ENCODE peak calls at places on chromosomes 6 and 20, in nine cellular contexts. One of them, this sample, is unnamed.

GRCh38 chr20:19866070-19866469 is 108.0 kb downstream of the RIN2 start:
- DNase-seq in substantia nigra: no peak
- DNase-seq in IMR-90: no peak
- DNase-seq in GM23248: no peak
- DNase-seq in PC-9: no peak
- DNase-seq in lower lobe of right lung: no peak
- DNase-seq in small intestine: no peak
- DNase-seq in endothelial cell of umbilical vein: no peak
- DNase-seq in caudate nucleus: no peak
- DNase-seq in this sample: no peak

GRCh38 chr20:60906555-60906954 is 345.5 kb upstream of the CDH4 start:
- DNase-seq in substantia nigra: no peak
- DNase-seq in IMR-90: no peak
- DNase-seq in GM23248: no peak
- DNase-seq in PC-9: no peak
- DNase-seq in lower lobe of right lung: no peak
- DNase-seq in small intestine: no peak
- DNase-seq in endothelial cell of umbilical vein: no peak
- DNase-seq in caudate nucleus: no peak
- DNase-seq in this sample: no peak

GRCh38 chr6:132251711-132252110 is 149.6 kb downstream of the MOXD1 start:
- DNase-seq in substantia nigra: no peak
- DNase-seq in IMR-90: no peak
- DNase-seq in GM23248: no peak
- DNase-seq in PC-9: no peak
- DNase-seq in lower lobe of right lung: no peak
- DNase-seq in small intestine: no peak
- DNase-seq in endothelial cell of umbilical vein: no peak
- DNase-seq in caudate nucleus: no peak
- DNase-seq in this sample: no peak

GRCh38 chr6:89313006-89313405 is 2.1 kb downstream of the GABRR2 start:
- DNase-seq in substantia nigra: no peak
- DNase-seq in IMR-90: peak; percentile 92
- DNase-seq in GM23248: peak; percentile 98
- DNase-seq in PC-9: no peak
- DNase-seq in lower lobe of right lung: no peak
- DNase-seq in small intestine: no peak
- DNase-seq in endothelial cell of umbilical vein: peak; percentile 32
- DNase-seq in caudate nucleus: no peak
- DNase-seq in this sample: no peak

GRCh38 chr6:167153523-167153959 is 4.2 kb downstream of the GPR31 start:
- DNase-seq in substantia nigra: no peak
- DNase-seq in IMR-90: peak; percentile 5
- DNase-seq in GM23248: peak; percentile 29
- DNase-seq in PC-9: no peak
- DNase-seq in lower lobe of right lung: no peak
- DNase-seq in small intestine: no peak
- DNase-seq in endothelial cell of umbilical vein: peak; percentile 35
- DNase-seq in caudate nucleus: no peak
- DNase-seq in this sample: no peak

GRCh38 chr6:14035448-14035847 is 82.1 kb upstream of the CD83 start:
- DNase-seq in substantia nigra: no peak
- DNase-seq in IMR-90: peak; percentile 96
- DNase-seq in GM23248: peak; percentile 90
- DNase-seq in PC-9: peak; percentile 45
- DNase-seq in lower lobe of right lung: no peak
- DNase-seq in small intestine: no peak
- DNase-seq in endothelial cell of umbilical vein: no peak
- DNase-seq in caudate nucleus: no peak
- DNase-seq in this sample: no peak

GRCh38 chr20:10510216-10510615 is 75.1 kb downstream of the SLX4IP start:
- DNase-seq in substantia nigra: no peak
- DNase-seq in IMR-90: no peak
- DNase-seq in GM23248: no peak
- DNase-seq in PC-9: no peak
- DNase-seq in lower lobe of right lung: no peak
- DNase-seq in small intestine: no peak
- DNase-seq in endothelial cell of umbilical vein: no peak
- DNase-seq in caudate nucleus: no peak
- DNase-seq in this sample: no peak

GRCh38 chr6:20095436-20095835 is 116.8 kb downstream of the MBOAT1 start:
- DNase-seq in substantia nigra: no peak
- DNase-seq in IMR-90: no peak
- DNase-seq in GM23248: no peak
- DNase-seq in PC-9: no peak
- DNase-seq in lower lobe of right lung: no peak
- DNase-seq in small intestine: no peak
- DNase-seq in endothelial cell of umbilical vein: no peak
- DNase-seq in caudate nucleus: no peak
- DNase-seq in this sample: no peak

GRCh38 chr6:53302678-53303360 is 45.9 kb downstream of the ELOVL5 start:
- DNase-seq in substantia nigra: no peak
- DNase-seq in IMR-90: peak; percentile 82
- DNase-seq in GM23248: peak; percentile 90
- DNase-seq in PC-9: peak; percentile 92
- DNase-seq in lower lobe of right lung: no peak
- DNase-seq in small intestine: no peak
- DNase-seq in endothelial cell of umbilical vein: peak; percentile 95
- DNase-seq in caudate nucleus: no peak
- DNase-seq in this sample: no peak

GRCh38 chr6:169887529-169888140 is 136.2 kb downstream of the ERMARD start:
- DNase-seq in substantia nigra: no peak
- DNase-seq in IMR-90: no peak
- DNase-seq in GM23248: no peak
- DNase-seq in PC-9: no peak
- DNase-seq in lower lobe of right lung: no peak
- DNase-seq in small intestine: no peak
- DNase-seq in endothelial cell of umbilical vein: no peak
- DNase-seq in caudate nucleus: no peak
- DNase-seq in this sample: no peak

GRCh38 chr6:166027761-166028160 is 139.9 kb downstream of the TBXT start:
- DNase-seq in substantia nigra: no peak
- DNase-seq in IMR-90: peak; percentile 61
- DNase-seq in GM23248: peak; percentile 51
- DNase-seq in PC-9: no peak
- DNase-seq in lower lobe of right lung: no peak
- DNase-seq in small intestine: no peak
- DNase-seq in endothelial cell of umbilical vein: no peak
- DNase-seq in caudate nucleus: no peak
- DNase-seq in this sample: no peak

GRCh38 chr20:2051920-2052319 is 49.7 kb upstream of the STK35 start:
- DNase-seq in substantia nigra: no peak
- DNase-seq in IMR-90: no peak
- DNase-seq in GM23248: no peak
- DNase-seq in PC-9: no peak
- DNase-seq in lower lobe of right lung: no peak
- DNase-seq in small intestine: no peak
- DNase-seq in endothelial cell of umbilical vein: no peak
- DNase-seq in caudate nucleus: no peak
- DNase-seq in this sample: no peak

GRCh38 chr20:57252559-57253162 is 13.8 kb downstream of the BMP7 start:
- DNase-seq in substantia nigra: no peak
- DNase-seq in IMR-90: no peak
- DNase-seq in GM23248: no peak
- DNase-seq in PC-9: no peak
- DNase-seq in lower lobe of right lung: no peak
- DNase-seq in small intestine: no peak
- DNase-seq in endothelial cell of umbilical vein: no peak
- DNase-seq in caudate nucleus: no peak
- DNase-seq in this sample: no peak

GRCh38 chr6:1849686-1850580 is 240.2 kb downstream of the FOXC1 start:
- DNase-seq in substantia nigra: no peak
- DNase-seq in IMR-90: no peak
- DNase-seq in GM23248: no peak
- DNase-seq in PC-9: no peak
- DNase-seq in lower lobe of right lung: no peak
- DNase-seq in small intestine: peak; percentile 70
- DNase-seq in endothelial cell of umbilical vein: peak; percentile 16
- DNase-seq in caudate nucleus: no peak
- DNase-seq in this sample: no peak

GRCh38 chr6:108983151-108983550 is 111.5 kb downstream of the SESN1 start:
- DNase-seq in substantia nigra: no peak
- DNase-seq in IMR-90: no peak
- DNase-seq in GM23248: no peak
- DNase-seq in PC-9: no peak
- DNase-seq in lower lobe of right lung: no peak
- DNase-seq in small intestine: no peak
- DNase-seq in endothelial cell of umbilical vein: no peak
- DNase-seq in caudate nucleus: no peak
- DNase-seq in this sample: no peak

DNA sequence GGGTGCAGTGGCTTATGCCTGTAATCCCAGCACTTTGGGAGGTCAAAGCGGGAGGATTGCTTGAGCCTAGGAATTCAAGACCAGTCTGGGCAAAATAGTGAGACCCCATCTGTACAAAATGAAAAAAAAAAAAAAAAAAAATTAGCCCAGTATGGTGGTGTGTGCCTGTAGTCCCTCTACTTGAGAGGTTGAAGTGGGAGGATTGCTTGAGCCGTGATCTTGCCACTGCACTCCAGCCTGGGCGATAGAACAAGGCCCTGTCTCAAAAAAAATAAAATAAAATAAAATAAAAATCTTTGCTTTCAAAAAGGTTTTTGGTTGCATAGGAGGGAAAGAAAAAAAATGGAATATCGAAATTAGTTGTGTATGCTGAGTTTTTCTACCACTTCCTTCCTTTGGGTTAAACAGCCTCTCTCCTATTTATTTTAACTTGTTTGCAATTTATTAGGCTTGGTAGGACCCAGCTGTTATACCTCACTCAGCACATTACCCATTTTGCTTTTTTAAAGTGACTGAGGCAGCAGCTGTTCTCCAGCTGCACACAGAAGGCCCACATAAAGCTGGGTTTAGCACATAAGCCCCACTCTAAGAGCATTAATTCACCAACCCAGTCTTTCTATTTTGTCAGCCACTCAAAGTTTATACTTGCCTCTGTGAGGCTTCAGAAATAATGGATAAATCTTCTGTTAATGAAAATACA is 152.3 kb downstream of the ZFAND3 start:
- DNase-seq in substantia nigra: no peak
- DNase-seq in IMR-90: peak; percentile 72
- DNase-seq in GM23248: no peak
- DNase-seq in PC-9: no peak
- DNase-seq in lower lobe of right lung: no peak
- DNase-seq in small intestine: no peak
- DNase-seq in endothelial cell of umbilical vein: no peak
- DNase-seq in caudate nucleus: no peak
- DNase-seq in this sample: no peak
- H3K27ac ChIP-seq in substantia nigra: no peak overlapping the region
- H3K27ac ChIP-seq in IMR-90: peak overlapping the region; percentile 50
- H3K27ac ChIP-seq in GM23248: no peak overlapping the region
- H3K27ac ChIP-seq in PC-9: no peak overlapping the region
- H3K27ac ChIP-seq in lower lobe of right lung: no peak overlapping the region
- H3K27ac ChIP-seq in small intestine: no peak overlapping the region
- H3K27ac ChIP-seq in endothelial cell of umbilical vein: no peak overlapping the region
- H3K27ac ChIP-seq in caudate nucleus: no peak overlapping the region
- H3K27ac ChIP-seq in this sample: no peak overlapping the region

DNA sequence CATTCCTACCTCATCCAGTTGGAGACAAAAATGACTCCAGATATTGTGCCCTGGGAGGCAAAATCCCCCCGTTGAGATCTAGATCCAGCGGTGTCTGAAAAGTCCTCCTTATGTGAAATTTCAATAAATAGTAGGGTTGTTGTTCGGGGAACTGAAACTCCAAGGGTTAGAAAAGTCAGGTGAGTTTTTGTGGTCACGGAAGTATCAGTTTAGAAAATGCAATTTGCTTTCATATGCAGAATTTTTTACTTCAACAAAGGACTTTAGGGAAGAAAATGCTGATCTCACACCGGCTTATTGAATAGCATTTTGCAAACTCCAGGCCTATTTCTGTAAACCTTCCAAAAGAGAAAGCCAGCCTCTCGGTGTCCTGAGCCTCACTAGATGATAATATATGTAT is 254.6 kb downstream of the TSHZ2 start:
- DNase-seq in substantia nigra: no peak
- DNase-seq in IMR-90: no peak
- DNase-seq in GM23248: no peak
- DNase-seq in PC-9: no peak
- DNase-seq in lower lobe of right lung: no peak
- DNase-seq in small intestine: no peak
- DNase-seq in endothelial cell of umbilical vein: no peak
- DNase-seq in caudate nucleus: no peak
- DNase-seq in this sample: no peak
- H3K27ac ChIP-seq in substantia nigra: no peak overlapping the region
- H3K27ac ChIP-seq in IMR-90: no peak overlapping the region
- H3K27ac ChIP-seq in GM23248: no peak overlapping the region
- H3K27ac ChIP-seq in PC-9: no peak overlapping the region
- H3K27ac ChIP-seq in lower lobe of right lung: no peak overlapping the region
- H3K27ac ChIP-seq in small intestine: no peak overlapping the region
- H3K27ac ChIP-seq in endothelial cell of umbilical vein: no peak overlapping the region
- H3K27ac ChIP-seq in caudate nucleus: no peak overlapping the region
- H3K27ac ChIP-seq in this sample: no peak overlapping the region

GRCh38 chr20:49132995-49133451 is 55.1 kb downstream of the STAU1 start:
- DNase-seq in substantia nigra: peak; percentile 4
- DNase-seq in IMR-90: peak; percentile 79
- DNase-seq in GM23248: peak; percentile 84
- DNase-seq in PC-9: peak; percentile 50
- DNase-seq in lower lobe of right lung: no peak
- DNase-seq in small intestine: peak; percentile 76
- DNase-seq in endothelial cell of umbilical vein: peak; percentile 76
- DNase-seq in caudate nucleus: no peak
- DNase-seq in this sample: peak; percentile 43
- H3K27ac ChIP-seq in substantia nigra: peak overlapping the region; percentile 45
- H3K27ac ChIP-seq in IMR-90: no peak overlapping the region
- H3K27ac ChIP-seq in GM23248: no peak overlapping the region
- H3K27ac ChIP-seq in PC-9: no peak overlapping the region
- H3K27ac ChIP-seq in lower lobe of right lung: peak overlapping the region; percentile 18
- H3K27ac ChIP-seq in small intestine: no peak overlapping the region
- H3K27ac ChIP-seq in endothelial cell of umbilical vein: no peak overlapping the region
- H3K27ac ChIP-seq in caudate nucleus: no peak overlapping the region
- H3K27ac ChIP-seq in this sample: no peak overlapping the region

DNA sequence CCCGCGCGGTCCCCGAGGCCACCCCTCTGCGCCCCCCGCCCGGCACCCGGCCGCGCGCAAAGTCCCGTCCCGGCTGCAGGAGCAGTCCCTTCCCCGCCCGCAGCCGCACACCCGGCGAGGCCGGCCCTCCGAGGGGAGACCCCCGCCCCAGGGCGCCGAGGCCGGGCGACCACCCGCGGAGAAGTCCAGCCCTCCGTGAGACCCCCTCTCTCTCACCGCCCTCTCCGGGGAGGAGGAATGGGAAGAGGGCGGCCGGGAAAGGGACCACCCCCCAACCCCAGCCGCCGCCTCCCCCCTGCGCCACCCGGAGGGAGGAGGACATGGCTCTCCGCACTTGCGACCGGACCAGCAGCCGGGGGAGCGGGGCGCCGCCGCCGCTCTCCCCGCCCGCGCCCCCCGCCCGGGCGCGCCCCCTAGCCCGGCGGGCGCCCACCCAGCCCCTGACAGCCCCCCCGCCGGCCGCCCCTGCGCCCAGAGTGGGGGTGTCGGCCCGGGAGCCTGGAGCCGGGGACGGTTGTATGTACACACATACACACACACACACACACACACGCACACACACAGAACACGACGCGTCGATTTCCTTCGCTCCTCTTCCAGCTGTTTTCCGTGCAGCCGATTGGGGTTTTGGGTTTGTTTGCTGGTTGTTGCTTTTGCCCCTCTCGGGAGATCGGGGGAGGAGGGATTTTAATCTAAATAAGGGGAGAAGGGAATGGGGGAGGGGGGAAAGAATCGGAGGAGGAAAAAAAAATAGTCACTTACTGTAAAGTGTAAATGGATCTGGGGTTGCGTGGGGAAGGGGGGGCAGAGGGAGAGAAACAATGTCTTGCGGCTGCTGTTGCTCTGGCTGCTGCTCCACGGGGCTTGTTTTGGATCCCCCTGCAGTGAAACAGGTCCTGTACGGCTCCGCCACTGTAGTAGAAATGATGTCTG is at the start of gene ATXN1:
- DNase-seq in substantia nigra: peak; percentile 44
- DNase-seq in IMR-90: peak; percentile 65
- DNase-seq in GM23248: peak; percentile 80
- DNase-seq in PC-9: no peak
- DNase-seq in lower lobe of right lung: peak; percentile 74
- DNase-seq in small intestine: peak; percentile 58
- DNase-seq in endothelial cell of umbilical vein: peak; percentile 69
- DNase-seq in caudate nucleus: peak; percentile 58
- DNase-seq in this sample: peak; percentile 68
- H3K27ac ChIP-seq in substantia nigra: peak within 1 kb of the TSS; percentile 95
- H3K27ac ChIP-seq in IMR-90: peak within 1 kb of the TSS; percentile 98
- H3K27ac ChIP-seq in GM23248: peak within 1 kb of the TSS; percentile 96
- H3K27ac ChIP-seq in PC-9: peak within 1 kb of the TSS; percentile 97
- H3K27ac ChIP-seq in lower lobe of right lung: peak within 1 kb of the TSS; percentile 97
- H3K27ac ChIP-seq in small intestine: peak within 1 kb of the TSS; percentile 98
- H3K27ac ChIP-seq in endothelial cell of umbilical vein: peak within 1 kb of the TSS; percentile 88
- H3K27ac ChIP-seq in caudate nucleus: peak within 1 kb of the TSS; percentile 96
- H3K27ac ChIP-seq in this sample: peak within 1 kb of the TSS; percentile 97

This sample was measured in colonic mucosa.